ENCODE peak calls at places on chromosomes 7 and 10, in five cellular contexts. W, I, K, J and X are unnamed samples.

GRCh38 chr7:44194069-44194468 is 4.8 kb upstream of the GCK start:
- DNase-seq in W (no peak), I (no peak), K (no peak), J (peak; percentile 47), X (no peak)

GRCh38 chr7:11005202-11005601 is 31.5 kb downstream of the PHF14 start:
- DNase-seq in W (no peak), I (no peak), K (no peak), J (no peak), X (no peak)

GRCh38 chr10:66215005-66215404 is 710.8 kb upstream of the LRRTM3 start:
- DNase-seq in W (no peak), I (no peak), K (no peak), J (no peak), X (no peak)

GRCh38 chr10:30502266-30503058 is 68.5 kb downstream of the MAP3K8 start:
- DNase-seq in W (no peak), I (peak; percentile 30), K (no peak), J (peak; percentile 35), X (no peak)

GRCh38 chr7:143382791-143383641 is 1.9 kb downstream of the ZYX start:
- DNase-seq in W (no peak), I (no peak), K (no peak), J (no peak), X (no peak)

GRCh38 chr10:124090630-124091209 is 2.7 kb downstream of the CHST15 start:
- DNase-seq in W (no peak), I (no peak), K (no peak), J (no peak), X (no peak)

GRCh38 chr10:107732045-107732444 is 567.5 kb upstream of the SORCS1 start:
- DNase-seq in W (no peak), I (no peak), K (no peak), J (no peak), X (no peak)

GRCh38 chr10:69123306-69123746 is 652 bp upstream of the VPS26A start:
- DNase-seq in W (peak; percentile 24), I (peak; percentile 66), K (no peak), J (peak; percentile 80), X (peak; percentile 26)

GRCh38 chr7:36034020-36034419 is 119.0 kb upstream of the EEPD1 start:
- DNase-seq in W (no peak), I (peak; percentile 73), K (no peak), J (no peak), X (no peak)

GRCh38 chr7:125984795-125985194 is 1055.2 kb upstream of the POT1 start:
- DNase-seq in W (no peak), I (no peak), K (no peak), J (no peak), X (no peak)

GRCh38 chr7:52161483-52161882 is 844.9 kb upstream of the COBL start:
- DNase-seq in W (no peak), I (no peak), K (no peak), J (no peak), X (no peak)

GRCh38 chr7:84412161-84412969 is 217.8 kb upstream of the SEMA3A start:
- DNase-seq in W (peak; percentile 93), I (peak; percentile 97), K (peak; percentile 47), J (peak; percentile 68), X (peak; percentile 89)

GRCh38 chr7:137399827-137400823 is 56.6 kb upstream of the PTN start:
- DNase-seq in W (peak; percentile 24), I (peak; percentile 70), K (no peak), J (no peak), X (no peak)

GRCh38 chr7:80830584-80831319 is 88.1 kb downstream of the SEMA3C start:
- DNase-seq in W (no peak), I (peak; percentile 81), K (no peak), J (no peak), X (no peak)

GRCh38 chr7:109092268-109092667 is 522.6 kb downstream of the DNAJB9 start:
- DNase-seq in W (no peak), I (no peak), K (no peak), J (no peak), X (no peak)

GRCh38 chr10:68647928-68648327 is 73.1 kb upstream of the CCAR1 start:
- DNase-seq in W (peak; percentile 51), I (peak; percentile 86), K (no peak), J (peak; percentile 46), X (peak; percentile 76)

GRCh38 chr7:107934991-107935770 is 44.2 kb downstream of the DLD start:
- DNase-seq in W (no peak), I (peak; percentile 93), K (no peak), J (peak; percentile 50), X (no peak)

GRCh38 chr7:50679218-50680007 is 103.3 kb downstream of the GRB10 start:
- DNase-seq in W (no peak), I (peak; percentile 27), K (no peak), J (no peak), X (no peak)

GRCh38 chr7:65796205-65796604 is 76.7 kb upstream of the VKORC1L1 start:
- DNase-seq in W (no peak), I (no peak), K (no peak), J (no peak), X (no peak)

GRCh38 chr7:36653011-36653670 is 71.2 kb downstream of the AOAH start:
- DNase-seq in W (peak; percentile 15), I (peak; percentile 77), K (no peak), J (peak; percentile 33), X (no peak)

GRCh38 chr7:12945901-12946300 is 258.5 kb downstream of the ARL4A start:
- DNase-seq in W (no peak), I (no peak), K (no peak), J (no peak), X (no peak)

GRCh38 chr10:22573820-22574569 is 140.4 kb downstream of the PIP4K2A start:
- DNase-seq in W (no peak), I (no peak), K (no peak), J (no peak), X (no peak)

GRCh38 chr10:66799474-66799873 is 126.4 kb upstream of the LRRTM3 start:
- DNase-seq in W (no peak), I (no peak), K (no peak), J (no peak), X (no peak)

GRCh38 chr10:110075726-110076125 is 67.9 kb downstream of the ADD3 start:
- DNase-seq in W (no peak), I (peak; percentile 4), K (no peak), J (no peak), X (no peak)

GRCh38 chr7:70005885-70006284 is 407.6 kb downstream of the AUTS2 start:
- DNase-seq in W (no peak), I (no peak), K (no peak), J (no peak), X (no peak)

GRCh38 chr7:135253851-135254815 is 20.5 kb downstream of the STRA8 start:
- DNase-seq in W (peak; percentile 11), I (peak; percentile 77), K (no peak), J (peak; percentile 61), X (peak; percentile 42)

GRCh38 chr7:106039486-106040060 is 72.5 kb downstream of the SYPL1 start:
- DNase-seq in W (peak; percentile 76), I (peak; percentile 78), K (no peak), J (peak; percentile 27), X (peak; percentile 51)

GRCh38 chr10:86899670-86900276 is 57.6 kb downstream of the MMRN2 start:
- DNase-seq in W (no peak), I (peak; percentile 58), K (peak; percentile 55), J (peak; percentile 65), X (no peak)

DNA sequence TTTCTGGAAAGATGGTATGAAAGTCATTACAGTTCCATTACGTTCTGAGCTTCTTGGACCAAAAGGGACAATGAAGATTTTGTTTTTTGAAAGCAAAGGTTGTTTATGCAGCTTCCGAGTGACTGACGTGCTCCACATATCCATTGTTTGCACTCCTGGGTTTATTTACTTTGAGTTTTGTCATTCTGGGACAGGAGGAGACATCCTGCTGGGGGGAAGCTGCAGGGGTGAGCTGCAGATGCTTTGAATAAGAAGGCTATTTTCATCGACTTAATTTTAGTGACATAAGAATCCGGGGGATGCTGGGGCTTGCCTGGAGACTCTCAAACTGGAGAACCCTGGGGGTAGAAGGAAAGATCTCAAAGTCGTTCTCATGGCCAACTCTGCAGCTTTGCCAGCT is 12.7 kb upstream of the SFMBT2 start:
- DNase-seq in W (no peak), I (no peak), K (no peak), J (no peak), X (no peak)
- H3K4me3 ChIP-seq in W (no peak overlapping the region), I (no peak overlapping the region), K (no peak overlapping the region), J (no peak overlapping the region), X (no peak overlapping the region)

GRCh38 chr7:92697414-92697813 is 107.2 kb upstream of the FAM133B start:
- DNase-seq in W (no peak), I (peak; percentile 46), K (no peak), J (no peak), X (no peak)

GRCh38 chr7:92696584-92696983 is 106.4 kb upstream of the FAM133B start:
- DNase-seq in W (no peak), I (no peak), K (no peak), J (no peak), X (no peak)

GRCh38 chr7:92694211-92694610 is 104.0 kb upstream of the FAM133B start:
- DNase-seq in W (no peak), I (no peak), K (no peak), J (no peak), X (no peak)

GRCh38 chr7:92697012-92697411 is 106.8 kb upstream of the FAM133B start:
- DNase-seq in W (no peak), I (peak; percentile 28), K (no peak), J (no peak), X (no peak)

GRCh38 chr7:92695308-92696261 is 105.4 kb upstream of the FAM133B start:
- DNase-seq in W (peak; percentile 80), I (peak; percentile 89), K (peak; percentile 95), J (peak; percentile 62), X (peak; percentile 92)
- H3K4me3 ChIP-seq in W (peak overlapping the region; percentile 60), I (peak overlapping the region; percentile 65), K (peak overlapping the region; percentile 29), J (peak overlapping the region; percentile 45), X (peak overlapping the region; percentile 53)

DNA sequence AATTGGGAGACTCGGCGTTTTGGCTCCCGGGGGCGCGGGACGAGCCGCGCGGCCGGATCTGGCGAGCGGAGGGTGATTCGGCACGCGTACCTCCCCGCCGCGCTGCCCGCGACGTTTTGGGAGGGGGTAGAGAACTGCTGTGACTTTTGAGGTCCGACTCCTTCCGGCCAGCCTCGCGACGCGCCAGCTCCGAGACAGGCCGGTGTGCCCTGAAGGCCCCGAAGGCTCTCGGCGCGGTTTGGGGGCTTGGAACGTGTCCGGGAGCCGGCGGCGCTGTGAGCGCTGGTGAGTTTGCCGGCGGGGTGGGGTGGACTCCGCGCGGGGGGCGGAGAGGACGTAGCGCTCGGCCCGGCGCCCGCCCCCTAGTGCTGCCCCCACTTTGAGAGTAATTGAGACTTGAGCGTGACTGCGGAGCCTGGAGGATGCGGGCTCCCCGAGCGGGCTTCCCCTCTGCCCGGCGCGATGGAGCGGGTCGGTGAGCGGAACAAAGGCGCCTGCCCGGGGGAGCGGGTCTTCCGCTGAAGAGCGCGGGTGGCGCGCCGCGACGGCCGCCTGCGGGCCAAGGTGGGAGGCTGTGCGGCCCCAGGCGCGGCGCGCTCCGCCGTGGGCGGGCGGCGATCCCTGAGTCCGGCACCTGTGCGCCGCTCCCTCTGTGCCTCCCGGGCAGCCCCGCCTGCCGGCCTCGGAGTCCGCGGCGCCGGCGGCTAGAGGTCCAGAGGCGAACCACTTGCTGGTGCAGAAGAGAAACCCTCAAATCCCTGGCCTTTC is at the start of gene GALNT17:
- DNase-seq in W (no peak), I (peak; percentile 11), K (no peak), J (no peak), X (no peak)
- H3K4me3 ChIP-seq in W (no peak within 1 kb of the TSS), I (no peak within 1 kb of the TSS), K (no peak within 1 kb of the TSS), J (peak within 1 kb of the TSS; percentile 37), X (peak within 1 kb of the TSS; percentile 47)

DNA sequence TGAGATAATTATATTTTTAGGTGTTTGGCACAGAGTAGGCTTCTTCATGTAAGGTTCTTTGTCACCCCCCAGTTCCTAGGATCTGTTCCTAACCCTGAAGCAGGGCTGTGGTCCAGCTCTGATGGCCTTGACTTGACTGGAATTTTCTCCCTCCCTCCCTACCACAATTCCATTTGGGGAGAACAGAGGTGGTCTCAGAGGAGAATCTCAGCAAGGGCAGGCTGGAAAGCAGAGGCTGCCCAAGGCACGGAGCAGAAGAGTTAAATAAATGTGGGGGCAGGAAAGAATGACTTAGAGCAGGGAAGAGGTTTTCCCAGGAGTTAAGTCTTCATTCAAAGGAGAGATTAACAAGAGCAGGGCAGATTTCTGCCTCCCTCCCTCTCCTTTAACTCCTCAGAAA is 78.9 kb downstream of the ARHGAP22 start:
- DNase-seq in W (no peak), I (no peak), K (no peak), J (no peak), X (no peak)
- H3K4me3 ChIP-seq in W (peak overlapping the region; percentile 37), I (peak overlapping the region; percentile 45), K (no peak overlapping the region), J (no peak overlapping the region), X (peak overlapping the region; percentile 17)